ENCODE peak calls at places on chromosomes 5 and 9, in five cellular contexts. X is GM12891; A is pons; U is NCI-H510A; Z is activated CD8-positive, alpha-beta memory T cell treated with anti-CD3 and anti-CD28 coated beads for 4 hours. V is an unnamed sample.

GRCh38 chr9:76911971-76912370 is 6.1 kb upstream of the PRUNE2 start:
- DNase-seq in X (no peak), A (no peak), U (peak), Z (no peak), V (no peak)

GRCh38 chr9:88747768-88748167 is 212.8 kb downstream of the NXNL2 start:
- DNase-seq in X (no peak), A (no peak), U (no peak), Z (no peak), V (no peak)

GRCh38 chr9:92633879-92634278 is 36.1 kb downstream of the IPPK start:
- DNase-seq in X (no peak), A (no peak), U (no peak), Z (no peak), V (no peak)

GRCh38 chr9:135255033-135255842 is 167.8 kb downstream of the OLFM1 start:
- DNase-seq in X (no peak), A (no peak), U (no peak), Z (no peak), V (no peak)

GRCh38 chr5:170751631-170752030 is 31.9 kb upstream of the GABRP start:
- DNase-seq in X (no peak), A (no peak), U (no peak), Z (no peak), V (no peak)

GRCh38 chr9:101369884-101370531 is 14.8 kb downstream of the BAAT start:
- DNase-seq in X (no peak), A (no peak), U (no peak), Z (no peak), V (no peak)

GRCh38 chr9:121707477-121708424 is 56.3 kb downstream of the DAB2IP start:
- DNase-seq in X (peak), A (no peak), U (no peak), Z (no peak), V (no peak)

GRCh38 chr9:137721479-137721878 is 102.7 kb downstream of the EHMT1 start:
- DNase-seq in X (no peak), A (no peak), U (no peak), Z (no peak), V (no peak)

GRCh38 chr5:122091942-122092600 is 14.0 kb upstream of the LOX start:
- DNase-seq in X (no peak), A (peak), U (no peak), Z (no peak), V (peak)

GRCh38 chr5:61009907-61010306 is 64.9 kb downstream of the NDUFAF2 start:
- DNase-seq in X (no peak), A (no peak), U (no peak), Z (no peak), V (no peak)

GRCh38 chr5:172870261-172870806 is 36.3 kb downstream of the ERGIC1 start:
- DNase-seq in X (no peak), A (peak), U (no peak), Z (no peak), V (no peak)